ENCODE peak calls at places on chromosomes 7 and 10, in ten cellular contexts. One of them, this sample, is unnamed.

GRCh38 chr7:48424731-48425130 is 253.5 kb downstream of the ABCA13 start:
- DNase-seq in GM04504: no peak
- DNase-seq in AG08395: no peak
- DNase-seq in HepG2: peak
- DNase-seq in NCI-H1092 treated with DMSO at 0.1 percent for 48 hours: peak
- DNase-seq in astrocyte of the cerebellum: no peak
- DNase-seq in GM10248: peak
- DNase-seq in AML-193: peak
- DNase-seq in stimulated activated CD4-positive, alpha-beta T cell treated with anti-CD3 and anti-CD28 coated beads, Interleukin-12 subunit alpha, Interleukin-12 subunit beta, amount 100 ng/mL, for 4 hours: no peak
- DNase-seq in fibroblast of the aortic adventitia: no peak
- DNase-seq in this sample: peak

GRCh38 chr10:4215485-4215884 is 430.5 kb upstream of the KLF6 start:
- DNase-seq in AML-193: no peak
- DNase-seq in fibroblast of the aortic adventitia: no peak
- DNase-seq in AG08395: no peak
- DNase-seq in GM10248: no peak
- DNase-seq in NCI-H1092 treated with DMSO at 0.1 percent for 48 hours: no peak
- DNase-seq in GM04504: no peak
- DNase-seq in stimulated activated CD4-positive, alpha-beta T cell treated with anti-CD3 and anti-CD28 coated beads, Interleukin-12 subunit alpha, Interleukin-12 subunit beta, amount 100 ng/mL, for 4 hours: no peak
- DNase-seq in astrocyte of the cerebellum: no peak
- DNase-seq in HepG2: no peak
- DNase-seq in this sample: no peak

GRCh38 chr10:101130984-101131961 is at the start of gene TLX1:
- DNase-seq in stimulated activated CD4-positive, alpha-beta T cell treated with anti-CD3 and anti-CD28 coated beads, Interleukin-12 subunit alpha, Interleukin-12 subunit beta, amount 100 ng/mL, for 4 hours: no peak
- DNase-seq in NCI-H1092 treated with DMSO at 0.1 percent for 48 hours: peak
- DNase-seq in AML-193: no peak
- DNase-seq in AG08395: no peak
- DNase-seq in GM10248: no peak
- DNase-seq in fibroblast of the aortic adventitia: no peak
- DNase-seq in HepG2: no peak
- DNase-seq in GM04504: no peak
- DNase-seq in astrocyte of the cerebellum: no peak
- DNase-seq in this sample: peak

GRCh38 chr7:38311329-38311937 is 38.0 kb upstream of the TARP start:
- DNase-seq in HepG2: no peak
- DNase-seq in fibroblast of the aortic adventitia: no peak
- DNase-seq in stimulated activated CD4-positive, alpha-beta T cell treated with anti-CD3 and anti-CD28 coated beads, Interleukin-12 subunit alpha, Interleukin-12 subunit beta, amount 100 ng/mL, for 4 hours: no peak
- DNase-seq in AG08395: no peak
- DNase-seq in astrocyte of the cerebellum: no peak
- DNase-seq in NCI-H1092 treated with DMSO at 0.1 percent for 48 hours: peak
- DNase-seq in AML-193: no peak
- DNase-seq in GM10248: peak
- DNase-seq in GM04504: no peak
- DNase-seq in this sample: peak

GRCh38 chr7:151429555-151430331 is 10.2 kb downstream of the CRYGN start:
- DNase-seq in GM10248: peak
- DNase-seq in stimulated activated CD4-positive, alpha-beta T cell treated with anti-CD3 and anti-CD28 coated beads, Interleukin-12 subunit alpha, Interleukin-12 subunit beta, amount 100 ng/mL, for 4 hours: no peak
- DNase-seq in AG08395: no peak
- DNase-seq in astrocyte of the cerebellum: no peak
- DNase-seq in NCI-H1092 treated with DMSO at 0.1 percent for 48 hours: peak
- DNase-seq in AML-193: no peak
- DNase-seq in GM04504: no peak
- DNase-seq in fibroblast of the aortic adventitia: peak
- DNase-seq in HepG2: no peak
- DNase-seq in this sample: peak

GRCh38 chr10:62587011-62587410 is 212.8 kb downstream of the ZNF365 start:
- DNase-seq in NCI-H1092 treated with DMSO at 0.1 percent for 48 hours: no peak
- DNase-seq in HepG2: no peak
- DNase-seq in GM10248: no peak
- DNase-seq in fibroblast of the aortic adventitia: peak
- DNase-seq in astrocyte of the cerebellum: no peak
- DNase-seq in GM04504: no peak
- DNase-seq in stimulated activated CD4-positive, alpha-beta T cell treated with anti-CD3 and anti-CD28 coated beads, Interleukin-12 subunit alpha, Interleukin-12 subunit beta, amount 100 ng/mL, for 4 hours: no peak
- DNase-seq in AML-193: no peak
- DNase-seq in AG08395: no peak
- DNase-seq in this sample: no peak

GRCh38 chr7:13111230-13111629 is 423.8 kb downstream of the ARL4A start:
- DNase-seq in AML-193: no peak
- DNase-seq in stimulated activated CD4-positive, alpha-beta T cell treated with anti-CD3 and anti-CD28 coated beads, Interleukin-12 subunit alpha, Interleukin-12 subunit beta, amount 100 ng/mL, for 4 hours: no peak
- DNase-seq in GM10248: no peak
- DNase-seq in HepG2: no peak
- DNase-seq in fibroblast of the aortic adventitia: peak
- DNase-seq in GM04504: no peak
- DNase-seq in astrocyte of the cerebellum: no peak
- DNase-seq in NCI-H1092 treated with DMSO at 0.1 percent for 48 hours: no peak
- DNase-seq in AG08395: no peak
- DNase-seq in this sample: no peak

GRCh38 chr10:33150904-33151303 is 183.6 kb downstream of the NRP1 start:
- DNase-seq in GM10248: no peak
- DNase-seq in AG08395: no peak
- DNase-seq in fibroblast of the aortic adventitia: no peak
- DNase-seq in GM04504: no peak
- DNase-seq in HepG2: no peak
- DNase-seq in AML-193: no peak
- DNase-seq in NCI-H1092 treated with DMSO at 0.1 percent for 48 hours: no peak
- DNase-seq in stimulated activated CD4-positive, alpha-beta T cell treated with anti-CD3 and anti-CD28 coated beads, Interleukin-12 subunit alpha, Interleukin-12 subunit beta, amount 100 ng/mL, for 4 hours: no peak
- DNase-seq in astrocyte of the cerebellum: no peak
- DNase-seq in this sample: no peak

GRCh38 chr10:18699849-18700554 is 40.8 kb downstream of the ARL5B start:
- DNase-seq in stimulated activated CD4-positive, alpha-beta T cell treated with anti-CD3 and anti-CD28 coated beads, Interleukin-12 subunit alpha, Interleukin-12 subunit beta, amount 100 ng/mL, for 4 hours: no peak
- DNase-seq in AML-193: no peak
- DNase-seq in GM04504: no peak
- DNase-seq in NCI-H1092 treated with DMSO at 0.1 percent for 48 hours: no peak
- DNase-seq in HepG2: peak
- DNase-seq in astrocyte of the cerebellum: no peak
- DNase-seq in AG08395: no peak
- DNase-seq in GM10248: no peak
- DNase-seq in fibroblast of the aortic adventitia: no peak
- DNase-seq in this sample: no peak

GRCh38 chr7:40717242-40717641 is 582.4 kb downstream of the SUGCT start:
- DNase-seq in stimulated activated CD4-positive, alpha-beta T cell treated with anti-CD3 and anti-CD28 coated beads, Interleukin-12 subunit alpha, Interleukin-12 subunit beta, amount 100 ng/mL, for 4 hours: no peak
- DNase-seq in AML-193: no peak
- DNase-seq in GM04504: no peak
- DNase-seq in NCI-H1092 treated with DMSO at 0.1 percent for 48 hours: no peak
- DNase-seq in fibroblast of the aortic adventitia: peak
- DNase-seq in GM10248: no peak
- DNase-seq in HepG2: peak
- DNase-seq in astrocyte of the cerebellum: no peak
- DNase-seq in AG08395: peak
- DNase-seq in this sample: peak

GRCh38 chr7:91357929-91358328 is 93.7 kb downstream of the FZD1 start:
- DNase-seq in NCI-H1092 treated with DMSO at 0.1 percent for 48 hours: no peak
- DNase-seq in GM10248: no peak
- DNase-seq in HepG2: no peak
- DNase-seq in astrocyte of the cerebellum: no peak
- DNase-seq in GM04504: peak
- DNase-seq in fibroblast of the aortic adventitia: peak
- DNase-seq in AML-193: no peak
- DNase-seq in AG08395: no peak
- DNase-seq in stimulated activated CD4-positive, alpha-beta T cell treated with anti-CD3 and anti-CD28 coated beads, Interleukin-12 subunit alpha, Interleukin-12 subunit beta, amount 100 ng/mL, for 4 hours: no peak
- DNase-seq in this sample: no peak

GRCh38 chr10:89114846-89115625 is 92.1 kb downstream of the CH25H start:
- DNase-seq in GM04504: no peak
- DNase-seq in stimulated activated CD4-positive, alpha-beta T cell treated with anti-CD3 and anti-CD28 coated beads, Interleukin-12 subunit alpha, Interleukin-12 subunit beta, amount 100 ng/mL, for 4 hours: no peak
- DNase-seq in AML-193: no peak
- DNase-seq in astrocyte of the cerebellum: no peak
- DNase-seq in AG08395: peak
- DNase-seq in GM10248: no peak
- DNase-seq in HepG2: no peak
- DNase-seq in fibroblast of the aortic adventitia: peak
- DNase-seq in NCI-H1092 treated with DMSO at 0.1 percent for 48 hours: no peak
- DNase-seq in this sample: no peak

GRCh38 chr10:15719899-15720634 is at the start of gene ITGA8:
- DNase-seq in HepG2: no peak
- DNase-seq in AG08395: peak
- DNase-seq in astrocyte of the cerebellum: no peak
- DNase-seq in AML-193: no peak
- DNase-seq in fibroblast of the aortic adventitia: peak
- DNase-seq in stimulated activated CD4-positive, alpha-beta T cell treated with anti-CD3 and anti-CD28 coated beads, Interleukin-12 subunit alpha, Interleukin-12 subunit beta, amount 100 ng/mL, for 4 hours: no peak
- DNase-seq in NCI-H1092 treated with DMSO at 0.1 percent for 48 hours: no peak
- DNase-seq in GM10248: peak
- DNase-seq in GM04504: no peak
- DNase-seq in this sample: peak

GRCh38 chr7:5595545-5596045 is 172.0 kb upstream of the TNRC18 start:
- DNase-seq in HepG2: no peak
- DNase-seq in AML-193: peak
- DNase-seq in stimulated activated CD4-positive, alpha-beta T cell treated with anti-CD3 and anti-CD28 coated beads, Interleukin-12 subunit alpha, Interleukin-12 subunit beta, amount 100 ng/mL, for 4 hours: no peak
- DNase-seq in GM04504: peak
- DNase-seq in AG08395: peak
- DNase-seq in fibroblast of the aortic adventitia: no peak
- DNase-seq in astrocyte of the cerebellum: no peak
- DNase-seq in GM10248: peak
- DNase-seq in NCI-H1092 treated with DMSO at 0.1 percent for 48 hours: no peak
- DNase-seq in this sample: peak

GRCh38 chr7:123533929-123534382 is 439 bp downstream of the IQUB start:
- DNase-seq in stimulated activated CD4-positive, alpha-beta T cell treated with anti-CD3 and anti-CD28 coated beads, Interleukin-12 subunit alpha, Interleukin-12 subunit beta, amount 100 ng/mL, for 4 hours: no peak
- DNase-seq in AML-193: no peak
- DNase-seq in astrocyte of the cerebellum: no peak
- DNase-seq in GM04504: no peak
- DNase-seq in GM10248: no peak
- DNase-seq in NCI-H1092 treated with DMSO at 0.1 percent for 48 hours: no peak
- DNase-seq in fibroblast of the aortic adventitia: peak
- DNase-seq in HepG2: no peak
- DNase-seq in AG08395: peak
- DNase-seq in this sample: no peak

GRCh38 chr10:110206988-110207804 is at the start of gene MXI1:
- DNase-seq in AML-193: no peak
- DNase-seq in stimulated activated CD4-positive, alpha-beta T cell treated with anti-CD3 and anti-CD28 coated beads, Interleukin-12 subunit alpha, Interleukin-12 subunit beta, amount 100 ng/mL, for 4 hours: peak
- DNase-seq in NCI-H1092 treated with DMSO at 0.1 percent for 48 hours: peak
- DNase-seq in GM10248: peak
- DNase-seq in GM04504: no peak
- DNase-seq in HepG2: peak
- DNase-seq in astrocyte of the cerebellum: peak
- DNase-seq in fibroblast of the aortic adventitia: peak
- DNase-seq in AG08395: peak
- DNase-seq in this sample: peak

GRCh38 chr7:36088966-36089365 is 64.1 kb upstream of the EEPD1 start:
- DNase-seq in AML-193: no peak
- DNase-seq in HepG2: no peak
- DNase-seq in GM04504: no peak
- DNase-seq in astrocyte of the cerebellum: no peak
- DNase-seq in NCI-H1092 treated with DMSO at 0.1 percent for 48 hours: no peak
- DNase-seq in fibroblast of the aortic adventitia: peak
- DNase-seq in stimulated activated CD4-positive, alpha-beta T cell treated with anti-CD3 and anti-CD28 coated beads, Interleukin-12 subunit alpha, Interleukin-12 subunit beta, amount 100 ng/mL, for 4 hours: no peak
- DNase-seq in AG08395: no peak
- DNase-seq in GM10248: no peak
- DNase-seq in this sample: no peak